ENCODE peak calls at places on chromosome 2, in ten cellular contexts. One of them, this sample, is unnamed.

GRCh38 chr2:222034058-222034457 is 264.7 kb downstream of the PAX3 start:
- DNase-seq in uterus: no peak
- DNase-seq in Peyer's patch: no peak
- DNase-seq in A549: no peak
- DNase-seq in GM12878: no peak
- DNase-seq in transverse colon: peak
- DNase-seq in heart left ventricle: no peak
- DNase-seq in K562: no peak
- DNase-seq in thyroid gland: no peak
- DNase-seq in IMR-90: no peak
- DNase-seq in this sample: no peak

GRCh38 chr2:3667151-3667631 is 9.2 kb downstream of the ALLC start:
- DNase-seq in uterus: no peak
- DNase-seq in Peyer's patch: no peak
- DNase-seq in A549: no peak
- DNase-seq in GM12878: peak
- DNase-seq in transverse colon: no peak
- DNase-seq in heart left ventricle: no peak
- DNase-seq in K562: no peak
- DNase-seq in thyroid gland: peak
- DNase-seq in IMR-90: peak
- DNase-seq in this sample: no peak

GRCh38 chr2:63057249-63058148 is 6.9 kb downstream of the OTX1 start:
- DNase-seq in uterus: no peak
- DNase-seq in Peyer's patch: no peak
- DNase-seq in A549: no peak
- DNase-seq in GM12878: no peak
- DNase-seq in transverse colon: no peak
- DNase-seq in heart left ventricle: no peak
- DNase-seq in K562: no peak
- DNase-seq in thyroid gland: no peak
- DNase-seq in IMR-90: no peak
- DNase-seq in this sample: no peak

GRCh38 chr2:96359310-96359709 is 23.7 kb downstream of the NCAPH start:
- DNase-seq in uterus: no peak
- DNase-seq in Peyer's patch: no peak
- DNase-seq in A549: no peak
- DNase-seq in GM12878: no peak
- DNase-seq in transverse colon: no peak
- DNase-seq in heart left ventricle: no peak
- DNase-seq in K562: no peak
- DNase-seq in thyroid gland: no peak
- DNase-seq in IMR-90: no peak
- DNase-seq in this sample: no peak

GRCh38 chr2:163182764-163183354 is 344.3 kb upstream of the KCNH7 start:
- DNase-seq in uterus: no peak
- DNase-seq in Peyer's patch: no peak
- DNase-seq in A549: peak
- DNase-seq in GM12878: no peak
- DNase-seq in transverse colon: no peak
- DNase-seq in heart left ventricle: no peak
- DNase-seq in K562: no peak
- DNase-seq in thyroid gland: no peak
- DNase-seq in IMR-90: peak
- DNase-seq in this sample: no peak

GRCh38 chr2:17667898-17668297 is 85.7 kb downstream of the SMC6 start:
- DNase-seq in uterus: no peak
- DNase-seq in Peyer's patch: no peak
- DNase-seq in A549: no peak
- DNase-seq in GM12878: no peak
- DNase-seq in transverse colon: no peak
- DNase-seq in heart left ventricle: no peak
- DNase-seq in K562: no peak
- DNase-seq in thyroid gland: no peak
- DNase-seq in IMR-90: no peak
- DNase-seq in this sample: no peak

GRCh38 chr2:236240228-236240990 is 23.8 kb downstream of the ASB18 start:
- DNase-seq in uterus: no peak
- DNase-seq in Peyer's patch: no peak
- DNase-seq in A549: no peak
- DNase-seq in GM12878: no peak
- DNase-seq in transverse colon: no peak
- DNase-seq in heart left ventricle: no peak
- DNase-seq in K562: no peak
- DNase-seq in thyroid gland: no peak
- DNase-seq in IMR-90: peak
- DNase-seq in this sample: no peak

GRCh38 chr2:237998530-237998929 is 31.7 kb downstream of the UBE2F start:
- DNase-seq in uterus: no peak
- DNase-seq in Peyer's patch: no peak
- DNase-seq in A549: no peak
- DNase-seq in GM12878: peak
- DNase-seq in transverse colon: no peak
- DNase-seq in heart left ventricle: no peak
- DNase-seq in K562: no peak
- DNase-seq in thyroid gland: no peak
- DNase-seq in IMR-90: peak
- DNase-seq in this sample: no peak

DNA sequence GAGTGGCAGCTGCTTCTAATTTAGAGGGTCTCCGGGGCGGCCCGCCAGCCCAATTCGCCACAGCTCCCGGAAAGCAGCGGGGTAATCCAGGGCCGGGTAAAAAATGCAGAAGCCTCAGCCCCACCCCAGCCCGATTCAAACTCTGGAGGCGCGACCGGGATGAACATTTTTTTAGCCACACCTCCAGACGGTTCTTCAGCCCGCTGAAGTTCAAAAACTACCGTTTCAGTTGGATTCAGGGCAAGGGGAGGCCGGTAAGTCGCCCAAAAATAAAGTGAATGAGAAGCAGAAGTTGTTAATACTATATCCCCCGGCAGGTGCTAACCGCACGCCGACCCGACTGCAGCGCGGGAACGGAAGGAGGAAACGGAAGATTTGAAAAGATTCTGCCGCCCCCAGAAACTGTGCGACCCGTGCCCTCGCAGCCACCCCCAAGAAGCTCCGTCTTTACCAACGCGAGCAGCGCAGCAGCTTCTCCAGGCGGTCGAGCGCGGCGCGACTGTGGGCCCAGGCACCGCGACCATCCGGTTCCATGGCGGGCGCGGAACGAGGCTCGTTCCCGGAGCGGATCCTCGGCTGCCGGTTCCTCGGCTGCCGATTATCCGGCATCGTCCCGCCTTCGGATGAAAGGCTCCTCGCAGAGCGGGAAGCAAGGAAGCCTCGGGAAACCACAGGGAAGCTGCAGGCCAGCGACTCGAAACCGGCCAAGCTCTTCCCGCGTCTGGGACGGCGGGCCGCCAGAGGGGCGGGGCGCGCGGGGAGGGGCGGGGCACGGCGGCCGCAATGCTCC is at the start of gene BARD1:
- DNase-seq in uterus: peak
- DNase-seq in Peyer's patch: peak
- DNase-seq in A549: peak
- DNase-seq in GM12878: no peak
- DNase-seq in transverse colon: peak
- DNase-seq in heart left ventricle: peak
- DNase-seq in K562: peak
- DNase-seq in thyroid gland: peak
- DNase-seq in IMR-90: peak
- DNase-seq in this sample: peak
- TF ChIP-seq POLR2A in uterus: peak
- TF ChIP-seq POLR2A in Peyer's patch: no peak
- TF ChIP-seq POLR2A in A549: peak
- TF ChIP-seq POLR2A in GM12878: peak
- TF ChIP-seq POLR2A in transverse colon: peak
- TF ChIP-seq POLR2A in heart left ventricle: no peak
- TF ChIP-seq POLR2A in K562: peak
- TF ChIP-seq POLR2A in thyroid gland: no peak
- TF ChIP-seq POLR2A in IMR-90: no peak
- TF ChIP-seq POLR2A in this sample: no peak

GRCh38 chr2:133867131-133867530 is 298.9 kb upstream of the NCKAP5 start:
- DNase-seq in uterus: no peak
- DNase-seq in Peyer's patch: no peak
- DNase-seq in A549: no peak
- DNase-seq in GM12878: no peak
- DNase-seq in transverse colon: no peak
- DNase-seq in heart left ventricle: no peak
- DNase-seq in K562: no peak
- DNase-seq in thyroid gland: no peak
- DNase-seq in IMR-90: peak
- DNase-seq in this sample: no peak

GRCh38 chr2:133865141-133865540 is 296.9 kb upstream of the NCKAP5 start:
- DNase-seq in uterus: no peak
- DNase-seq in Peyer's patch: no peak
- DNase-seq in A549: no peak
- DNase-seq in GM12878: no peak
- DNase-seq in transverse colon: no peak
- DNase-seq in heart left ventricle: no peak
- DNase-seq in K562: no peak
- DNase-seq in thyroid gland: no peak
- DNase-seq in IMR-90: no peak
- DNase-seq in this sample: no peak

GRCh38 chr2:133862400-133862977 is 294.2 kb upstream of the NCKAP5 start:
- DNase-seq in uterus: no peak
- DNase-seq in Peyer's patch: no peak
- DNase-seq in A549: no peak
- DNase-seq in GM12878: no peak
- DNase-seq in transverse colon: no peak
- DNase-seq in heart left ventricle: no peak
- DNase-seq in K562: no peak
- DNase-seq in thyroid gland: no peak
- DNase-seq in IMR-90: peak
- DNase-seq in this sample: no peak

GRCh38 chr2:133859578-133859977 is 291.3 kb upstream of the NCKAP5 start:
- DNase-seq in uterus: no peak
- DNase-seq in Peyer's patch: no peak
- DNase-seq in A549: no peak
- DNase-seq in GM12878: no peak
- DNase-seq in transverse colon: no peak
- DNase-seq in heart left ventricle: no peak
- DNase-seq in K562: no peak
- DNase-seq in thyroid gland: no peak
- DNase-seq in IMR-90: no peak
- DNase-seq in this sample: no peak

DNA sequence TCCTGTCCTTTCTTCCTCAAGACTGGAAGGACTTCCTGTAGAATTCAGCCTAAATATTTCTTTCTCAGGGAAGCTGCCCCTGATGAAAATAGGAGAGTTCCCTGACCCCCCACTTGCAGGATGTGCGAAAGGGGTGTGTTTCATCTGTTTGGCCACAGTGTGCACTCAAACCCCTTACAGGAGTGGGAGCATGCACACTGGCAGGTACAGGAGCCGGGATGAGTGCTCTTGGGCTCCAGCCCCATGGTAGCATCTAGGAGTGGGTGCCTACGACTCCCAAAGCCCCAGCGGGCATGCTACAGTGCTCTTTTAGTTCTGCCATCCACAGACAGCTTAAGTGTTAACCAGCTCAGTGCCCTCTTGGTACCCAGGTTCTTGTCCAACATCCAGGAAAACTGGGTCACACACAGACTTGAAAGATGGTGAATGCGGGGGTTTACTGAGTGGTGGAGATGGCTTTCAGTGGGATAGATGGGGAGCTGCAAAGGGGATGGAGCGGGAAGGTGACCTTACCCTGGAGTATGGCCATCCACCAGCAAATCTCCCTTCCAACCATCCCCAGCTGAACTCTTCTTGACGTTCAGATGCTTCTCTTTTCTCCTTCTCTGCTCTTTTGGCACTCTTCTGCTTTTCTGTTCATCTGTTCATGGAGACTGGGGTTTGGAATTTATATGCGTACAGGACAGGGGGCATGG is 295.0 kb upstream of the NCKAP5 start:
- DNase-seq in uterus: no peak
- DNase-seq in Peyer's patch: no peak
- DNase-seq in A549: no peak
- DNase-seq in GM12878: no peak
- DNase-seq in transverse colon: no peak
- DNase-seq in heart left ventricle: no peak
- DNase-seq in K562: no peak
- DNase-seq in thyroid gland: no peak
- DNase-seq in IMR-90: no peak
- DNase-seq in this sample: no peak
- H3K4me3 ChIP-seq in uterus: no peak
- H3K4me3 ChIP-seq in Peyer's patch: no peak
- H3K4me3 ChIP-seq in A549: no peak
- H3K4me3 ChIP-seq in GM12878: no peak
- H3K4me3 ChIP-seq in transverse colon: no peak
- H3K4me3 ChIP-seq in heart left ventricle: no peak
- H3K4me3 ChIP-seq in K562: no peak
- H3K4me3 ChIP-seq in thyroid gland: no peak
- H3K4me3 ChIP-seq in IMR-90: no peak
- H3K4me3 ChIP-seq in this sample: no peak

GRCh38 chr2:127075821-127076220 is 31.1 kb downstream of the BIN1 start:
- DNase-seq in uterus: no peak
- DNase-seq in Peyer's patch: no peak
- DNase-seq in A549: no peak
- DNase-seq in GM12878: no peak
- DNase-seq in transverse colon: no peak
- DNase-seq in heart left ventricle: no peak
- DNase-seq in K562: no peak
- DNase-seq in thyroid gland: no peak
- DNase-seq in IMR-90: no peak
- DNase-seq in this sample: no peak

GRCh38 chr2:127076290-127076689 is 30.7 kb downstream of the BIN1 start:
- DNase-seq in uterus: no peak
- DNase-seq in Peyer's patch: no peak
- DNase-seq in A549: no peak
- DNase-seq in GM12878: no peak
- DNase-seq in transverse colon: no peak
- DNase-seq in heart left ventricle: no peak
- DNase-seq in K562: no peak
- DNase-seq in thyroid gland: no peak
- DNase-seq in IMR-90: no peak
- DNase-seq in this sample: no peak

GRCh38 chr2:127074936-127075335 is 32.0 kb downstream of the BIN1 start:
- DNase-seq in uterus: no peak
- DNase-seq in Peyer's patch: no peak
- DNase-seq in A549: no peak
- DNase-seq in GM12878: no peak
- DNase-seq in transverse colon: no peak
- DNase-seq in heart left ventricle: no peak
- DNase-seq in K562: no peak
- DNase-seq in thyroid gland: no peak
- DNase-seq in IMR-90: no peak
- DNase-seq in this sample: no peak

GRCh38 chr2:127072970-127073369 is 34.0 kb downstream of the BIN1 start:
- DNase-seq in uterus: no peak
- DNase-seq in Peyer's patch: no peak
- DNase-seq in A549: no peak
- DNase-seq in GM12878: no peak
- DNase-seq in transverse colon: no peak
- DNase-seq in heart left ventricle: no peak
- DNase-seq in K562: no peak
- DNase-seq in thyroid gland: no peak
- DNase-seq in IMR-90: no peak
- DNase-seq in this sample: no peak

DNA sequence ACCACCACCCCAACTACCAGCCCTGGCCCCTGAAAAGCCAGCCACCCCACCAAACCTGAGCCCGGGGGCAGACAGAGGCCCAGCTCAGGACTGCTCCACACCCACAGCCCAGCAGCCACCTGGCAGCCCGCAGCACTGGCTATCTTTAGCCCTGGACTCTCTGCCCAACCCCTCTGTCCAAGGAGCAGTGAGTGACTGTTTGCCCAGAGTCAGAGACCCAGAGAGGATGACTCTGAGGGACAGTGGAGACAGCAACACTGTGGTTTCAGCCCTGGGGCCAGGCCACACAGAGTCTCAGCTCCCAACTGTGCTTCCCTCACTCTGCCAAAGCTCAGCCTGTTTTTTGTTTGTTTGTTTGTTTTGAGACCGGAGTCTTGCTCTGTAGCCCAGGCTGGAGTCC is 32.6 kb downstream of the BIN1 start:
- DNase-seq in uterus: no peak
- DNase-seq in Peyer's patch: no peak
- DNase-seq in A549: no peak
- DNase-seq in GM12878: no peak
- DNase-seq in transverse colon: no peak
- DNase-seq in heart left ventricle: no peak
- DNase-seq in K562: no peak
- DNase-seq in thyroid gland: no peak
- DNase-seq in IMR-90: no peak
- DNase-seq in this sample: no peak
- TF ChIP-seq POLR2A in uterus: no peak
- TF ChIP-seq POLR2A in Peyer's patch: no peak
- TF ChIP-seq POLR2A in A549: no peak
- TF ChIP-seq POLR2A in GM12878: no peak
- TF ChIP-seq POLR2A in transverse colon: no peak
- TF ChIP-seq POLR2A in heart left ventricle: no peak
- TF ChIP-seq POLR2A in K562: no peak
- TF ChIP-seq POLR2A in thyroid gland: no peak
- TF ChIP-seq POLR2A in IMR-90: no peak
- TF ChIP-seq POLR2A in this sample: no peak

DNA sequence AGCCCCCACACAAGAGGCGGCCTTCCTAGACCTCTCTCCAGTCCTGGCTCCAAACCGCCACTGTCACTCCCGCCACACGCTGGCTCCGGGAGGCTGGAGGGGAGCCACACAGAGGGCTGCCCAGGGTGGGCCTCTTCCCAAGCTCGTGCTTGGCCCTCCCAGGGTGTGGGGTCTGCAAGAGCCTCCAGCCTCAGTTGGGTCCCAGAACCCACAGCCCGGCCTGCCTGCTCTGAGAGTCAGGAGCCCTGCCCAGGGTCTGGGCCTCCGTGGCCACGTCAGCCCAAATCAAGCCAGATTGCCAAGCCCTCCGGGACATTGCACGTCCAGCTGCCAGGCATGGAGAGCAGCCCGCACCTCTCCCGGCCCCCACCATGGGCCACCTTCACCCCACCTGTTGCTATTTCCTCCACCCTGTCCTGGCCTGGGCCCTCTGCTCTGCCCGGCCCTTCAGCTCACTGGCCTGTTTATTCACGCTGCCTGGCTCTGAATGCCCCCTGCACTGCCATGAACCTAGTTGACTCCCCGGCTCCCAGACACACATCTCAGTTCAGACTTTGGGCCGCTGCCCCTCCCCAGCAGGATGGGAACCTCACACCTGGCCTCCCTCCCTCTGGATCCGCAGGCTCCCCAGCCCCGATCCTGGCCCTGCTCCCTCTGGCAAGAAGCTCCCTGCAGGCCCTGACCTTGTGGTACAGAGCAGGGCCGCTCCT is 61.0 kb downstream of the BIN1 start:
- DNase-seq in uterus: no peak
- DNase-seq in Peyer's patch: no peak
- DNase-seq in A549: no peak
- DNase-seq in GM12878: no peak
- DNase-seq in transverse colon: no peak
- DNase-seq in heart left ventricle: peak
- DNase-seq in K562: no peak
- DNase-seq in thyroid gland: peak
- DNase-seq in IMR-90: no peak
- DNase-seq in this sample: peak
- H3K4me3 ChIP-seq in uterus: no peak
- H3K4me3 ChIP-seq in Peyer's patch: no peak
- H3K4me3 ChIP-seq in A549: no peak
- H3K4me3 ChIP-seq in GM12878: no peak
- H3K4me3 ChIP-seq in transverse colon: no peak
- H3K4me3 ChIP-seq in heart left ventricle: no peak
- H3K4me3 ChIP-seq in K562: no peak
- H3K4me3 ChIP-seq in thyroid gland: no peak
- H3K4me3 ChIP-seq in IMR-90: no peak
- H3K4me3 ChIP-seq in this sample: no peak